ENCODE peak calls at places on chromosome 21, in four cellular contexts. H, D, K and M are unnamed samples. For H3K27me3 and H3K36me3, the result is how much of the 10 kb centered on the place peaks cover.

GRCh38 chr21:31559368-31560119 is 99.9 kb upstream of the SOD1 start:
- DNase-seq in H (peak), D (no peak), K (peak), M (peak)

GRCh38 chr21:27146268-27146667 is 179.4 kb upstream of the ADAMTS5 start:
- DNase-seq in K (no peak), H (no peak), D (no peak), M (no peak)

GRCh38 chr21:27721675-27722074 is 754.8 kb upstream of the ADAMTS5 start:
- DNase-seq in D (no peak), H (no peak), K (no peak), M (no peak)

GRCh38 chr21:16979574-16979973 is 533.3 kb upstream of the CXADR start:
- DNase-seq in D (no peak), K (no peak), H (no peak), M (no peak)

GRCh38 chr21:18155508-18156193 is 89.0 kb upstream of the CHODL start:
- DNase-seq in D (no peak), H (no peak), K (no peak), M (no peak)

GRCh38 chr21:31132574-31133242 is 94.4 kb upstream of the KRTAP19-8 start:
- DNase-seq in K (no peak), H (no peak), D (no peak), M (no peak)

GRCh38 chr21:29386803-29387202 is 88.1 kb downstream of the BACH1 start:
- DNase-seq in H (no peak), K (no peak), D (no peak), M (no peak)

GRCh38 chr21:45280969-45281368 is 6.7 kb downstream of the POFUT2 start:
- DNase-seq in K (peak), D (no peak), H (no peak), M (no peak)

GRCh38 chr21:27519357-27519756 is 552.5 kb upstream of the ADAMTS5 start:
- DNase-seq in D (no peak), H (no peak), K (no peak), M (no peak)

GRCh38 chr21:20572582-20572981 is 425.6 kb upstream of the NCAM2 start:
- DNase-seq in D (no peak), H (no peak), K (no peak), M (no peak)

GRCh38 chr21:20739421-20739820 is 258.8 kb upstream of the NCAM2 start:
- DNase-seq in H (no peak), K (no peak), D (peak), M (no peak)

GRCh38 chr21:46092026-46092764 is 5.7 kb upstream of the COL6A2 start:
- DNase-seq in D (no peak), K (no peak), H (no peak), M (peak)

GRCh38 chr21:26776320-26777021 is 68.7 kb downstream of the ADAMTS1 start:
- DNase-seq in H (no peak), D (no peak), K (no peak), M (no peak)

GRCh38 chr21:17370263-17370662 is 142.6 kb upstream of the CXADR start:
- DNase-seq in H (no peak), K (peak), D (no peak), M (no peak)

GRCh38 chr21:43832158-43832550 is 32.9 kb upstream of the AGPAT3 start:
- DNase-seq in K (no peak), H (no peak), D (no peak), M (no peak)

GRCh38 chr21:43835861-43836260 is 29.2 kb upstream of the AGPAT3 start:
- DNase-seq in H (no peak), D (no peak), K (no peak), M (no peak)

GRCh38 chr21:43832648-43833047 is 32.4 kb upstream of the AGPAT3 start:
- DNase-seq in H (no peak), D (no peak), K (no peak), M (no peak)

GRCh38 chr21:43835061-43835460 is 30.0 kb upstream of the AGPAT3 start:
- DNase-seq in H (no peak), K (no peak), D (no peak), M (no peak)

GRCh38 chr21:43834146-43834905 is 30.7 kb upstream of the AGPAT3 start:
- DNase-seq in K (no peak), D (no peak), H (no peak), M (no peak)
- H3K27me3 ChIP-seq in K (under half), D (under half), H (under half), M (under half)

DNA sequence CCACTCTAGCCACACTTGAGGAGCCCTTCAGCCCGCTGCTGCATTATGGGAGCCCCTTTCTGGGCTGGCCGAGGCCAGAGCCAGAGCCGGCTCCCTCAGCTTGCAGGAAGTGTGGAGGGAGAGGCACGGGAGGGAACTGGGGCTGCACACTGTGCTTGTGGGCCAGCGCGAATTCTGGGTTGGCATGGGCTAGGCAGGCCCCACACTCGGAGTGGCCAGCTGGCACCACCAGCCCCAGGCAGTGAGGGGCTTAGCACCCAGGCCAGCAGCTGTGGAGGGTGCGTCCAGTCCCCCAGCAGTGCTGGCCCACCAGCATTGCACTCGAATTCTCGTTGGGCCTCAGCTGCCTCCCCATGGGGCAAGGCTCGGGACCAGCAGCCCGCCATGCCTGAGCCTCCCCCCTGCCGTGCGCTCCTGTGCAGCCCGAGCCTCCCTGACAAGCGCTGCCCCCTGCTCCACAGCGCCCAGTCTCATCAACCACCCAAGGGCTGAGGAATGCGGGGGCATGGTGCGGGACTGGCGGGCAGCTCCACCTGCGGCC is 785.9 kb upstream of the TPTE start:
- DNase-seq in H (no peak), K (no peak), D (no peak), M (no peak)
- TF ChIP-seq POLR2AphosphoS5 in H (no peak), K (no peak), D (no peak), M (no peak)

GRCh38 chr21:41509206-41509496 is 1.2 kb upstream of the TMPRSS2 start:
- DNase-seq in H (no peak), K (no peak), D (no peak), M (no peak)
- H3K36me3 ChIP-seq in H (under half), K (under half), D (under half), M (under half)

DNA sequence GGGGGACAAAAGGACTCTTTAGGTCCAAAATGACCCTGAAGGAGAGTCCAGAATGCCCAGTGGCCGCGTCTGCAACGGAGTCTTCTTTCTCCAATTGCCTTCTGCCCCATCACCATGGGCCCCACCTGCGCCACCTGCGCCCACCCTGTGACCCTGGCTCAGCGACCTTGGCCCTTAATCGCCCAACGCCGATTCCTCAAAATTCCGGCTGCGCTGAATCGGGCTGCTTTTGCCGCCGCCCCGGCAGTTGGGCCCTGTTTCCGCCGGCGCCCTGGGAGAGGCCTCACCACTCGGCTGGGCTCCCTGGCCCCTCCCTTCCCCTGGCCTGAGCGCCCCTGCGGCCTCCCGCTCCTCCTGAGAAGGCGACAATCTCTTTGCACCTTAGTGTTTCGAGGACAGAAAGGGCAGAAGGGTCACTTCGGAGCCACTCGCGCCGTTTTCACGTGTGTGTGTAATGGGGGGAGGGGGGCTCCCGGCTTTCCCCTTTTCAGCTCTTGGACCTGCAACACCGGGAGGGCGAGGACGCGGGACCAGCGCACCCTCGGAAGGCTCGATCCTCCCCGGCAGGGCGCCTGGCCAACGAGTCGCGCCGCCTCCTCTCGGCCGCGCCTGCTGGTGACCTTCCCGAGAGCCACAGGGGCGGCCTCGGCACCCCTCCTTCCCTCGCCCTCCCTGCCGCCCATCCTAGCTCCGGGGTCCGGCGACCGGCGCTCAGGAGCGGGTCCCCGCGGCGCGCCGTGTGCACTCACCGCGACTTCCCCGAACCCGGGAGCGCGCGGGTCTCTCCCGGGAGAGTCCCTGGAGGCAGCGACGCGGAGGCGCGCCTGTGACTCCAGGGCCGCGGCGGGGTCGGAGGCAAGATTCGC is 522 bp upstream of the SIM2 start:
- DNase-seq in H (peak), K (no peak), D (no peak), M (no peak)
- H3K27me3 ChIP-seq in H (under half), K (under half), D (half or more), M (half or more)

GRCh38 chr21:37145635-37146111 is 72.6 kb downstream of the TTC3 start:
- DNase-seq in D (no peak), K (no peak), H (peak), M (no peak)

GRCh38 chr21:37153193-37153934 is 80.3 kb downstream of the TTC3 start:
- DNase-seq in H (no peak), D (no peak), K (no peak), M (no peak)

GRCh38 chr21:37146320-37147225 is 73.5 kb downstream of the TTC3 start:
- DNase-seq in D (no peak), K (no peak), H (no peak), M (no peak)

GRCh38 chr21:37153935-37154350 is 80.9 kb downstream of the TTC3 start:
- DNase-seq in K (no peak), H (no peak), D (no peak), M (peak)

DNA sequence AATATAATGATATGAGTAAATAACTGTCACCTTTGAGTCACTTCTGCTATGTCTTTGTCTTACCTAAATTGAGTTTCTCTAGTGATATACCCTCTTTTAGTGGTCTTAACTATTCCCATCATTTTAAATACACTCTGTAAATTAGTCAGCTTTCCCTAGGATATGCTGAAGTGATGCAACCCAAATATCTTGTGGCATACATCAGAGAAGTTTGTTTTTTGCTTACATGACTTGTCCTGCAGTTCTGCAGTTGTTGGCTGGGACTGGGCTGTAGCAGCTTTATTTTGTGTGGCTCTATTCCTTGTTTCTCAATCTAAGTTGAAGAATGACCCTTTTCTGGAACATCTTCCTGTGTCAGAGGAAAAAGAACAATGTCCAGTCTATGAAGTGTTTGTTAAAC is 76.4 kb downstream of the TTC3 start:
- DNase-seq in D (no peak), H (no peak), K (no peak), M (no peak)
- TF ChIP-seq POLR2AphosphoS5 in D (no peak), H (no peak), K (no peak), M (no peak)

DNA sequence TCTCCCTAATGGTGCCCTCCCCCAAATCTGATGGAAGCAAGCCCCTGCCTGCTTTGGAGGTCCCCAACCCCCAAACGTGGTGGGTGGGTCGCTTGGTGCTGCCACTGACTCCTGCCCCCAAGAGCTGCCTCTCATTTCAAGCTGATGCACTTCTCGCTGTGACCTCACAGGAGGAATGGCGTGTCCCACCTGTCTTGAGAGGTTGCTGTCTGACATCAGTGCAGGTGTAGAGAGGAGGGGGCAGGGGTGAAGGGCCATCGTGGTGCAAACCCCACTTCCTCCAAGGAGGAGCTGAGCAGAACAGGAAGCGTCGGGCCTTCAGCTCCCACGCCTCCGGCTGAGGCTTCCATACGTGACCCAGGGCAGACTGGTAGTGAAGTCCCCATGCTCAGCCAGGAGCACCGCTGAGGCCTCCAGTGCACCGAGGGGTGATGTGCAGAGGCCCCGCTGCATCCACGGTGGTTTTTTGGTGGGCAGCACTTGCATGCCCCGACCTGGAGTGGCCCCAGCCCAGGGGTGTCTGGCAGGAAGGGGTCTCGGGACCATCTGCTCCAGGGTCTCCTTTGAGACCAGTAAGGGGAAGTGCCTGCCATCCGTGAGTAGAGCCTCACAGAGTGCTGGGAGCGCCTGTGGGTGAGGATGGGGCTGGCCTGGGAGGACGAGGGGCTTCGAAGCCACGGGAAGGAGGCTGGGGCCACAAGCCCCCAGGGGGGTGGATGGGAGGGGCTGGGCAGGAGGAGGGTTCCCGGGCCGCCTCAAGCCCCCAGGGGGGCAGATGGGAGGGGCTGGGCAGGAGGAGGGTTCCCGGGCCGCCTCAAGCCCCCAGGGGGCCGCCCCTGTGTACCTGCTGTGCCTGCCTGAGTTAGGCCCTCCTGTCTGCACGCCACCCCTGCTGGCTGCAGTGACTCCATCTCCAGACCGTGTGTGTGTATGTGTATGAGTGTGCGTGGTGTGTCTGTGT is 39.8 kb downstream of the WDR4 start:
- DNase-seq in H (no peak), K (peak), D (peak), M (no peak)
- H3K36me3 ChIP-seq in H (under half), K (under half), D (half or more), M (under half)

GRCh38 chr21:34715985-34716596 is 47.3 kb downstream of the CLIC6 start:
- DNase-seq in H (no peak), K (no peak), D (no peak), M (no peak)
- H3K27me3 ChIP-seq in H (under half), K (under half), D (under half), M (under half)